ENCODE peak calls at places on chromosomes 12 and 14, in eight cellular contexts. P is tibial artery; F is NAMALWA; C is SHP77; V is activated naive CD8-positive, alpha-beta T cell treated with anti-CD3 and anti-CD28 coated beads for 36 hours; L is NCI-H1105 treated with DMSO at 0.1 percent for 48 hours; G is posterior cingulate gyrus; T is EH. Q is an unnamed sample.

GRCh38 chr12:59708059-59708458 is 112.2 kb downstream of the SLC16A7 start:
- DNase-seq in P (no peak), F (no peak), C (no peak), V (no peak), L (no peak), G (no peak), T (peak), Q (no peak)

GRCh38 chr14:34363733-34364134 is 98.3 kb downstream of the SPTSSA start:
- DNase-seq in P (no peak), F (no peak), C (no peak), V (no peak), L (no peak), G (no peak), T (no peak), Q (no peak)

GRCh38 chr14:24067133-24068082 is 4.0 kb upstream of the CPNE6 start:
- DNase-seq in P (no peak), F (no peak), C (no peak), V (no peak), L (no peak), G (peak), T (no peak), Q (no peak)

GRCh38 chr14:99651953-99652746 is 7.2 kb downstream of the HHIPL1 start:
- DNase-seq in P (no peak), F (no peak), C (no peak), V (no peak), L (no peak), G (peak), T (no peak), Q (no peak)

GRCh38 chr12:109739747-109740693 is 26.4 kb downstream of the FAM222A start:
- DNase-seq in P (peak), F (peak), C (no peak), V (no peak), L (no peak), G (peak), T (no peak), Q (no peak)

GRCh38 chr12:56955631-56956256 is 1.7 kb downstream of the RDH16 start:
- DNase-seq in P (no peak), F (no peak), C (no peak), V (no peak), L (no peak), G (no peak), T (no peak), Q (no peak)

GRCh38 chr12:78002878-78003277 is 172.2 kb downstream of the NAV3 start:
- DNase-seq in P (no peak), F (peak), C (peak), V (no peak), L (peak), G (no peak), T (no peak), Q (peak)

GRCh38 chr14:104442611-104443390 is 136.8 kb upstream of the C14orf180 start:
- DNase-seq in P (peak), F (no peak), C (no peak), V (no peak), L (no peak), G (peak), T (no peak), Q (no peak)

GRCh38 chr14:73235531-73236155 is 1.7 kb upstream of the PAPLN start:
- DNase-seq in P (peak), F (no peak), C (no peak), V (no peak), L (no peak), G (peak), T (no peak), Q (no peak)

GRCh38 chr14:90611936-90612335 is 204.3 kb downstream of the TTC7B start:
- DNase-seq in P (no peak), F (no peak), C (no peak), V (no peak), L (no peak), G (no peak), T (no peak), Q (no peak)

GRCh38 chr14:99716091-99716849 is 32.2 kb downstream of the CYP46A1 start:
- DNase-seq in P (no peak), F (no peak), C (no peak), V (no peak), L (no peak), G (no peak), T (no peak), Q (no peak)

GRCh38 chr14:104747876-104748275 is 5.1 kb upstream of the SIVA1 start:
- DNase-seq in P (no peak), F (no peak), C (no peak), V (no peak), L (peak), G (no peak), T (no peak), Q (no peak)

GRCh38 chr12:96240656-96241055 is 46.5 kb downstream of the ELK3 start:
- DNase-seq in P (no peak), F (no peak), C (no peak), V (no peak), L (no peak), G (no peak), T (no peak), Q (no peak)

GRCh38 chr12:70756118-70756517 is 118.9 kb upstream of the PTPRB start:
- DNase-seq in P (no peak), F (no peak), C (no peak), V (no peak), L (no peak), G (no peak), T (peak), Q (no peak)

GRCh38 chr12:40313928-40314327 is 89.1 kb downstream of the LRRK2 start:
- DNase-seq in P (no peak), F (no peak), C (no peak), V (no peak), L (no peak), G (no peak), T (no peak), Q (no peak)

GRCh38 chr14:21255385-21256101 is 13.7 kb downstream of the HNRNPC start:
- DNase-seq in P (no peak), F (no peak), C (no peak), V (no peak), L (no peak), G (no peak), T (peak), Q (no peak)

GRCh38 chr12:101414533-101415119 is 7.1 kb upstream of the ARL1 start:
- DNase-seq in P (no peak), F (peak), C (peak), V (no peak), L (peak), G (no peak), T (peak), Q (peak)

GRCh38 chr12:10855807-10856206 is 6.5 kb upstream of the PRR4 start:
- DNase-seq in P (no peak), F (no peak), C (no peak), V (no peak), L (no peak), G (no peak), T (no peak), Q (no peak)

GRCh38 chr12:104567832-104568490 is 111.2 kb downstream of the CHST11 start:
- DNase-seq in P (no peak), F (no peak), C (no peak), V (no peak), L (no peak), G (no peak), T (no peak), Q (peak)

GRCh38 chr14:80325112-80325511 is 113.8 kb upstream of the DIO2 start:
- DNase-seq in P (no peak), F (no peak), C (no peak), V (no peak), L (no peak), G (no peak), T (no peak), Q (no peak)

GRCh38 chr14:32407170-32407569 is 78.1 kb downstream of the AKAP6 start:
- DNase-seq in P (no peak), F (no peak), C (no peak), V (no peak), L (no peak), G (peak), T (peak), Q (no peak)

GRCh38 chr12:55072093-55072492 is 52.3 kb downstream of the NEUROD4 start:
- DNase-seq in P (no peak), F (peak), C (peak), V (peak), L (peak), G (peak), T (peak), Q (peak)

GRCh38 chr12:82774666-82775065 is 88.0 kb downstream of the TMTC2 start:
- DNase-seq in P (no peak), F (no peak), C (no peak), V (no peak), L (no peak), G (peak), T (no peak), Q (no peak)

GRCh38 chr14:90464481-90464880 is 67.7 kb downstream of the CALM1 start:
- DNase-seq in P (no peak), F (no peak), C (no peak), V (no peak), L (no peak), G (no peak), T (no peak), Q (no peak)

GRCh38 chr12:29970501-29970900 is 186.8 kb upstream of the TMTC1 start:
- DNase-seq in P (no peak), F (no peak), C (no peak), V (no peak), L (no peak), G (no peak), T (no peak), Q (no peak)

GRCh38 chr14:55221186-55221585 is 29.8 kb upstream of the DLGAP5 start:
- DNase-seq in P (no peak), F (no peak), C (no peak), V (no peak), L (no peak), G (no peak), T (peak), Q (no peak)

GRCh38 chr12:45728625-45729232 is 777 bp upstream of the ARID2 start:
- DNase-seq in P (peak), F (peak), C (peak), V (peak), L (peak), G (peak), T (peak), Q (peak)

GRCh38 chr14:105145381-105146180 is 23.0 kb downstream of the JAG2 start:
- DNase-seq in P (peak), F (no peak), C (no peak), V (no peak), L (no peak), G (peak), T (no peak), Q (no peak)

GRCh38 chr14:74984241-74985027 is 18.3 kb upstream of the EIF2B2 start:
- DNase-seq in P (peak), F (no peak), C (no peak), V (no peak), L (no peak), G (peak), T (no peak), Q (no peak)

GRCh38 chr12:116880817-116881324 is 370 bp downstream of the HRK start:
- DNase-seq in P (no peak), F (peak), C (peak), V (peak), L (peak), G (peak), T (peak), Q (no peak)

GRCh38 chr12:92943482-92944250 is 14.6 kb upstream of the EEA1 start:
- DNase-seq in P (no peak), F (peak), C (no peak), V (no peak), L (no peak), G (no peak), T (peak), Q (peak)

GRCh38 chr12:7602287-7602686 is 63.4 kb downstream of the APOBEC1 start:
- DNase-seq in P (no peak), F (no peak), C (no peak), V (no peak), L (no peak), G (no peak), T (peak), Q (no peak)

GRCh38 chr14:105050551-105050897 is 14.7 kb downstream of the GPR132 start:
- DNase-seq in P (peak), F (no peak), C (peak), V (no peak), L (peak), G (no peak), T (peak), Q (peak)

Q was measured in Kasumi-1.